ENCODE peak calls at places on chromosomes 13 and 19, in ten cellular contexts. R is nephron progenitor cell, D is keratinocyte, A is GM10248, H is heart left ventricle, I is IMR-90, G is prostate gland, W is PC-3, Q is RWPE1, Z is tibial nerve. P is an unnamed sample.

GRCh38 chr19:15288146-15288963 is 44.0 kb downstream of the BRD4 start:
- DNase-seq in H (peak; percentile 60), W (no peak), I (peak; percentile 24), G (no peak), A (no peak), Q (no peak), R (no peak), D (no peak), Z (no peak), P (no peak)

GRCh38 chr19:4007021-4007835 is at the start of gene PIAS4:
- DNase-seq in G (peak; percentile 94), R (peak; percentile 95), I (peak; percentile 90), H (peak; percentile 98), D (peak; percentile 64), W (peak; percentile 92), Z (peak; percentile 92), Q (peak; percentile 98), A (peak; percentile 100), P (peak; percentile 93)

GRCh38 chr13:50645092-50645491 is 198.4 kb downstream of the DLEU7 start:
- DNase-seq in Q (peak; percentile 53), Z (no peak), A (no peak), R (no peak), W (peak; percentile 47), G (no peak), I (no peak), D (peak; percentile 26), H (no peak), P (no peak)

GRCh38 chr13:68185767-68186166 is 955.6 kb upstream of the PCDH9 start:
- DNase-seq in R (no peak), H (no peak), G (no peak), Z (no peak), A (no peak), W (no peak), I (no peak), Q (no peak), D (no peak), P (no peak)

GRCh38 chr19:2375341-2376121 is 15.5 kb downstream of the TMPRSS9 start:
- DNase-seq in W (no peak), D (no peak), H (no peak), Z (no peak), R (no peak), I (no peak), Q (no peak), A (no peak), G (no peak), P (no peak)

GRCh38 chr13:77701305-77701704 is 3.8 kb downstream of the SLAIN1 start:
- DNase-seq in G (no peak), W (peak; percentile 25), I (no peak), H (no peak), D (no peak), Z (no peak), A (no peak), Q (no peak), R (no peak), P (no peak)

GRCh38 chr13:27869436-27870090 is 50.2 kb upstream of the PDX1 start:
- DNase-seq in A (no peak), I (no peak), G (no peak), W (no peak), R (no peak), Q (no peak), H (no peak), Z (no peak), D (no peak), P (no peak)

GRCh38 chr19:35213678-35214632 is 14.6 kb downstream of the FAM187B start:
- DNase-seq in R (no peak), H (peak; percentile 70), A (peak; percentile 27), Q (peak; percentile 83), I (peak; percentile 64), W (peak; percentile 92), Z (peak; percentile 85), D (peak; percentile 36), G (peak; percentile 91), P (peak; percentile 71)

GRCh38 chr13:50519866-50520265 is 323.6 kb downstream of the DLEU7 start:
- DNase-seq in Z (no peak), R (no peak), G (no peak), D (no peak), A (no peak), Q (no peak), I (no peak), H (no peak), W (no peak), P (no peak)

GRCh38 chr19:3642987-3643386 is 16.4 kb upstream of the CACTIN start:
- DNase-seq in H (no peak), I (no peak), Z (no peak), W (no peak), G (no peak), Q (peak; percentile 25), D (no peak), R (peak; percentile 65), A (no peak), P (no peak)

DNA sequence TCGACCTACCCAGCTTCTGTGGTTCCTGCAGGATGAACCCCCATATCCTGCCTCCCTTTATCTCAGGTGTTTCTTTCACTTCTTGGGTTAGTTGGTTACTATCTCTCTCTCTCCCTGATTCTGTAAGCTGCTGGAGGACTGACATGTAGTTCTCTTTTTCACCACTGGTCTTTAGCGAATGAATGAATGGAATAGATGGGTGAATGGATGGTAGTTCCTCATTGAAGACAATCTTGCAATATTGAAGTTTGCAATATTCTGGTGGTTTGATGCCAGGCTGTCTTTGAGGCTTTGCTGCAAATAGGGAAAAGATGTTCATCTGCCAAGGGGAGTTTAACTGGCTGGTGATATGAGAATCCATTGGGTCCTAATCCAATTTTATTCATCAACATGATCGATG is 120.2 kb downstream of the UBL3 start:
- DNase-seq in G (no peak), I (no peak), H (no peak), W (peak; percentile 7), A (no peak), D (no peak), Z (no peak), Q (no peak), R (no peak), P (no peak)
- TF ChIP-seq CTCF in G (no peak), I (no peak), H (peak; percentile 17), W (peak; percentile 38), A (no peak), D (peak; percentile 23), Z (no peak), Q (no peak), R (no peak), P (no peak)

DNA sequence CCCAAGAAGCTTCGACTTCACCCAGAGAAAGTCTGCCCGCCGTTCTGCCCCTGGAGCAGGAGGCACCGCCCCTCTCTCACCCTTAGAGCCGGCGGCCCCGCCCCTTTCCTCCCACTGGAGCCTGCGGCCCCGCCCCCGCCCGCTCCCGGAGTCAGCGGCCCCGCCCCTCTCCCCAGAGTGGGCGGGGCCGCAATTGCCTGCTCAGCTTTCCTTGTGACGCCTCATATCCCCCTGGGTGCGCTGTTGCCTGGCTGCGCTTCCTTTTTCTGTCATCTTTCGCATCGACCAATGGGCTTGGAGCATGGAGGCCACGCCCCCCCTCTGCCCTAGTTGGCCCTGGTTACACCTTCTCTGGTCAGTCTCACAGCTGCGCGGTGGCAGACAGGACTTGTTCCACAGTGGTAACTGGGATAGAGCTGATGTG is 38.2 kb upstream of the ZNF492 start:
- DNase-seq in D (no peak), G (no peak), A (no peak), I (no peak), H (peak; percentile 72), R (no peak), W (no peak), Q (no peak), Z (peak; percentile 41), P (no peak)
- TF ChIP-seq CTCF in D (no peak), G (no peak), A (no peak), I (no peak), H (no peak), R (no peak), W (no peak), Q (no peak), Z (no peak), P (no peak)

GRCh38 chr19:30229524-30230174 is 142.5 kb upstream of the ZNF536 start:
- DNase-seq in G (no peak), H (no peak), R (peak; percentile 21), A (no peak), W (no peak), Z (no peak), I (peak; percentile 4), Q (no peak), D (no peak), P (no peak)
- TF ChIP-seq CTCF in G (no peak), H (no peak), R (no peak), A (no peak), W (no peak), Z (no peak), I (no peak), Q (no peak), D (no peak), P (no peak)

GRCh38 chr13:51764184-51765141 is 39.5 kb downstream of the DHRS12 start:
- DNase-seq in I (peak; percentile 97), D (no peak), Z (peak; percentile 81), W (peak; percentile 51), A (peak; percentile 79), Q (no peak), G (no peak), R (no peak), H (peak; percentile 83), P (peak; percentile 52)
- TF ChIP-seq CTCF in I (peak; percentile 15), D (no peak), Z (no peak), W (no peak), A (no peak), Q (no peak), G (no peak), R (no peak), H (no peak), P (no peak)

P was measured in natural killer cell.